ENCODE peak calls at places on chromosomes 16 and 17, in nine cellular contexts. L is fibroblast of lung; U is HTR-8/SVneo; C is AG10803; O is GM23338; D is choroid plexus epithelial cell; W is C1 segment of cervical spinal cord; E is EL; R is stimulated activated CD4-positive, alpha-beta T cell treated with anti-CD3 and anti-CD28 coated beads, Interleukin-2, amount 100 ng/mL, for 24 hours. Q is an unnamed sample.
A peak's percentile ranks its signal among the peaks of the same experiment; 100 is the strongest.

GRCh38 chr17:44920565-44920940 is 5.3 kb upstream of the GFAP start:
- DNase-seq in U (no peak), C (no peak), R (no peak), W (no peak), O (no peak), E (no peak), D (no peak), L (no peak), Q (no peak)

GRCh38 chr17:1154704-1155103 is 25.1 kb downstream of the ABR start:
- DNase-seq in E (no peak), U (no peak), R (no peak), O (no peak), W (no peak), D (no peak), L (no peak), C (no peak), Q (no peak)

GRCh38 chr16:29940656-29941055 is 14.6 kb upstream of the KCTD13 start:
- DNase-seq in L (no peak), R (no peak), C (no peak), W (no peak), O (no peak), E (no peak), U (no peak), D (no peak), Q (no peak)

GRCh38 chr17:77548967-77549366 is 408.2 kb downstream of the SEC14L1 start:
- DNase-seq in D (no peak), U (no peak), O (no peak), R (no peak), W (no peak), E (no peak), C (no peak), L (no peak), Q (no peak)

GRCh38 chr17:64707077-64707591 is 45.0 kb upstream of the SMURF2 start:
- DNase-seq in U (peak; percentile 88), W (no peak), R (no peak), E (peak; percentile 100), O (peak; percentile 36), L (peak; percentile 97), D (peak; percentile 93), C (peak; percentile 99), Q (peak; percentile 99)

GRCh38 chr17:49312722-49313121 is 49.3 kb downstream of the ZNF652 start:
- DNase-seq in O (no peak), W (no peak), C (no peak), L (no peak), E (no peak), R (no peak), D (no peak), U (no peak), Q (no peak)

GRCh38 chr16:27355610-27356009 is 41.8 kb downstream of the IL4R start:
- DNase-seq in O (peak; percentile 81), C (peak; percentile 37), W (no peak), L (peak; percentile 39), U (no peak), E (peak; percentile 13), R (peak; percentile 61), D (peak; percentile 76), Q (peak; percentile 23)

GRCh38 chr16:14301150-14302030 is 230.3 kb downstream of the MRTFB start:
- DNase-seq in O (peak; percentile 53), U (no peak), W (no peak), D (peak; percentile 11), C (peak; percentile 39), E (peak; percentile 54), R (no peak), L (no peak), Q (no peak)

GRCh38 chr16:12833939-12834338 is 30.3 kb upstream of the CPPED1 start:
- DNase-seq in L (no peak), U (peak; percentile 22), D (no peak), R (no peak), W (no peak), E (peak; percentile 22), O (peak; percentile 46), C (peak; percentile 13), Q (peak; percentile 20)

GRCh38 chr17:58329808-58330543 is 1.4 kb upstream of the TSPOAP1 start:
- DNase-seq in C (no peak), O (no peak), U (no peak), W (no peak), R (peak; percentile 70), E (no peak), L (no peak), D (no peak), Q (no peak)

GRCh38 chr17:42097691-42098661 is at the start of gene ZNF385C:
- DNase-seq in W (no peak), R (peak; percentile 62), L (no peak), U (no peak), O (peak; percentile 62), E (no peak), D (no peak), C (no peak), Q (no peak)

GRCh38 chr16:58661199-58661830 is 23.3 kb downstream of the SLC38A7 start:
- DNase-seq in E (peak; percentile 89), C (peak; percentile 87), W (no peak), U (peak; percentile 97), D (peak; percentile 94), R (no peak), O (peak; percentile 87), L (peak; percentile 87), Q (peak; percentile 91)

Q was measured in HFFc6.